ENCODE peak calls at places on chromosomes 12 and 14, in eight cellular contexts. U is T-cell; K is progenitor cell of endocrine pancreas; D is AG10803; V is activated T-helper 2 cell treated with anti-CD3 and anti-CD28 coated beads, Interferon-gamma antibody, Interleukin-2, Interleukin-4, amounts not matched to agents 10 μg/mL and 5 μg/mL and 100 μg/mL, durations not matched to agents 14 hours and 24 hours and 36 hours; E is upper lobe of right lung; Q is MG63; J is amniotic epithelial cell. I is an unnamed sample.

GRCh38 chr14:104361101-104361591 is 218.4 kb upstream of the C14orf180 start:
- DNase-seq in V (no peak), E (no peak), D (no peak), J (no peak), U (no peak), Q (no peak), K (no peak), I (peak; percentile 14)

GRCh38 chr12:32116897-32117296 is 10.2 kb downstream of the BICD1 start:
- DNase-seq in U (no peak), K (no peak), D (peak; percentile 56), V (no peak), Q (peak; percentile 31), J (peak; percentile 69), E (no peak), I (no peak)

GRCh38 chr12:49661191-49661590 is 37.8 kb downstream of the PRPF40B start:
- DNase-seq in J (no peak), D (no peak), E (no peak), K (no peak), V (no peak), Q (no peak), U (no peak), I (no peak)

GRCh38 chr12:48903982-48904411 is 21.3 kb downstream of the FKBP11 start:
- DNase-seq in K (peak; percentile 60), D (peak; percentile 74), E (peak; percentile 76), J (peak; percentile 85), U (peak; percentile 79), Q (peak; percentile 77), V (peak; percentile 69), I (no peak)

GRCh38 chr12:12975322-12976077 is 23.5 kb upstream of the GPRC5D start:
- DNase-seq in J (peak; percentile 24), Q (peak; percentile 41), K (no peak), D (peak; percentile 40), E (no peak), U (no peak), V (no peak), I (peak; percentile 74)

GRCh38 chr12:68334136-68334535 is 2.0 kb upstream of the MDM1 start:
- DNase-seq in E (no peak), D (no peak), U (no peak), V (peak; percentile 24), K (no peak), Q (no peak), J (no peak), I (no peak)

GRCh38 chr14:104181761-104182530 is 43.6 kb downstream of the KIF26A start:
- DNase-seq in J (no peak), U (no peak), D (no peak), K (no peak), Q (no peak), V (no peak), E (no peak), I (no peak)

GRCh38 chr12:81626406-81626805 is 132.7 kb downstream of the PPFIA2 start:
- DNase-seq in E (no peak), Q (no peak), J (no peak), D (no peak), K (no peak), V (no peak), U (no peak), I (no peak)

GRCh38 chr12:48422060-48422459 is 50.3 kb upstream of the ANP32D start:
- DNase-seq in E (no peak), V (no peak), U (no peak), D (no peak), J (peak; percentile 56), Q (no peak), K (no peak), I (no peak)

GRCh38 chr14:98138666-98139065 is 1133.3 kb downstream of the BCL11B start:
- DNase-seq in J (no peak), U (peak; percentile 78), V (peak; percentile 62), D (peak; percentile 16), E (no peak), Q (no peak), K (no peak), I (no peak)

GRCh38 chr12:105291531-105291930 is 39.0 kb upstream of the C12orf75 start:
- DNase-seq in V (no peak), D (no peak), E (no peak), J (no peak), U (no peak), K (no peak), Q (no peak), I (no peak)

GRCh38 chr12:93573552-93574223 is 1.2 kb downstream of the SOCS2 start:
- DNase-seq in K (no peak), D (peak; percentile 38), U (no peak), Q (peak; percentile 13), V (no peak), E (no peak), J (no peak), I (peak; percentile 48)

GRCh38 chr12:63206908-63207307 is 55.9 kb upstream of the AVPR1A start:
- DNase-seq in Q (no peak), E (no peak), U (no peak), V (no peak), J (peak; percentile 66), K (no peak), D (peak; percentile 7), I (peak; percentile 69)

GRCh38 chr12:10372534-10372931 is 17.3 kb downstream of the KLRK1 start:
- DNase-seq in V (no peak), D (no peak), Q (no peak), K (no peak), U (no peak), E (no peak), J (no peak), I (peak; percentile 52)

GRCh38 chr12:22797686-22798085 is 172.7 kb downstream of the ETNK1 start:
- DNase-seq in U (no peak), K (no peak), V (no peak), E (no peak), J (no peak), D (no peak), Q (no peak), I (no peak)

GRCh38 chr12:119320678-119321077 is 13.9 kb upstream of the CCDC60 start:
- DNase-seq in J (no peak), E (no peak), Q (no peak), V (no peak), D (no peak), K (no peak), U (no peak), I (no peak)

GRCh38 chr12:79934309-79935020 is 432 bp downstream of the PPP1R12A start:
- DNase-seq in K (peak; percentile 45), U (no peak), V (peak; percentile 38), Q (peak; percentile 74), E (peak; percentile 80), D (peak; percentile 34), J (peak; percentile 35), I (no peak)

GRCh38 chr12:128879898-128880764 is 26.9 kb downstream of the GLT1D1 start:
- DNase-seq in U (no peak), K (no peak), J (no peak), Q (no peak), E (no peak), D (no peak), V (no peak), I (no peak)

GRCh38 chr12:91640021-91640420 is 457.4 kb upstream of the DCN start:
- DNase-seq in V (no peak), J (peak; percentile 13), Q (no peak), E (no peak), U (no peak), D (no peak), K (no peak), I (no peak)

GRCh38 chr12:9221476-9221875 is 13.3 kb upstream of the PZP start:
- DNase-seq in V (no peak), D (no peak), Q (no peak), K (no peak), J (no peak), E (no peak), U (no peak), I (no peak)

GRCh38 chr14:51430600-51430999 is 190.6 kb downstream of the TMX1 start:
- DNase-seq in Q (no peak), V (no peak), U (no peak), D (peak; percentile 50), K (no peak), J (no peak), E (no peak), I (no peak)

GRCh38 chr12:75892779-75893408 is 138.7 kb downstream of the PHLDA1 start:
- DNase-seq in E (no peak), Q (peak; percentile 32), V (no peak), D (peak; percentile 81), K (no peak), J (peak; percentile 100), U (no peak), I (peak; percentile 91)

GRCh38 chr14:59428581-59429012 is 36.6 kb downstream of the GPR135 start:
- DNase-seq in D (peak; percentile 55), E (no peak), U (no peak), Q (no peak), J (peak; percentile 55), V (no peak), K (no peak), I (no peak)

GRCh38 chr14:104238424-104239184 is 100.2 kb downstream of the KIF26A start:
- DNase-seq in Q (no peak), E (no peak), J (no peak), D (no peak), V (no peak), U (no peak), K (no peak), I (no peak)

GRCh38 chr12:452667-453210 is 7.0 kb upstream of the B4GALNT3 start:
- DNase-seq in Q (no peak), J (no peak), U (no peak), K (no peak), V (peak; percentile 69), E (peak; percentile 69), D (no peak), I (peak; percentile 69)

GRCh38 chr12:123363743-123364531 is 710 bp downstream of the SBNO1 start:
- DNase-seq in D (no peak), K (peak; percentile 21), V (peak; percentile 29), U (peak; percentile 31), E (peak; percentile 73), Q (peak; percentile 20), J (no peak), I (peak; percentile 30)

GRCh38 chr12:124939428-124940142 is 25.1 kb upstream of the UBC start:
- DNase-seq in D (peak; percentile 98), V (peak; percentile 87), J (peak; percentile 95), U (peak; percentile 91), E (peak; percentile 90), K (peak; percentile 85), Q (peak; percentile 84), I (peak; percentile 95)

GRCh38 chr12:71865166-71865713 is 25.7 kb downstream of the TBC1D15 start:
- DNase-seq in V (no peak), K (no peak), D (peak; percentile 97), E (no peak), U (no peak), Q (peak; percentile 80), J (peak; percentile 85), I (no peak)

GRCh38 chr14:64796369-64796768 is 83.3 kb downstream of the SPTB start:
- DNase-seq in Q (no peak), V (no peak), E (no peak), K (no peak), J (no peak), D (no peak), U (no peak), I (no peak)